ENCODE peak calls at places on chromosomes 1 and 21, in nine cellular contexts. L is AG09309, F is retina, M is NCI-H345, D is GM10248, Q is fibroblast of the aortic adventitia, P is H7, O is PC-3, K is pons. V is an unnamed sample.

GRCh38 chr1:61191140-61191720 is 108.9 kb downstream of the NFIA start:
- DNase-seq in D (no peak), P (no peak), L (no peak), K (no peak), O (no peak), F (no peak), Q (no peak), M (no peak), V (no peak)

GRCh38 chr1:174815036-174815435 is 184.7 kb upstream of the CACYBP start:
- DNase-seq in D (no peak), F (no peak), P (no peak), L (no peak), M (no peak), K (peak; percentile 17), O (peak; percentile 84), Q (peak; percentile 34), V (no peak)

GRCh38 chr1:37630426-37631038 is 4.2 kb downstream of the RSPO1 start:
- DNase-seq in F (no peak), K (no peak), O (no peak), L (no peak), Q (no peak), P (peak; percentile 81), D (no peak), M (no peak), V (no peak)

GRCh38 chr1:66177483-66177882 is 356.5 kb upstream of the SGIP1 start:
- DNase-seq in K (no peak), P (no peak), M (no peak), Q (no peak), O (no peak), L (no peak), F (no peak), D (no peak), V (no peak)

GRCh38 chr21:39036581-39036980 is 146.7 kb downstream of the PSMG1 start:
- DNase-seq in F (no peak), K (no peak), O (no peak), D (no peak), Q (no peak), L (no peak), M (no peak), P (no peak), V (no peak)

GRCh38 chr1:218344814-218345672 is at the start of gene TGFB2:
- DNase-seq in D (peak; percentile 26), K (peak; percentile 77), O (peak; percentile 98), M (peak; percentile 71), Q (peak; percentile 92), P (peak; percentile 60), F (peak; percentile 90), L (no peak), V (no peak)

GRCh38 chr1:232880354-232880753 is 70.1 kb upstream of the NTPCR start:
- DNase-seq in L (no peak), P (peak; percentile 73), M (no peak), Q (peak; percentile 13), K (peak; percentile 45), F (no peak), D (no peak), O (peak; percentile 60), V (no peak)

GRCh38 chr1:22142315-22143064 is 407 bp downstream of the WNT4 start:
- DNase-seq in F (no peak), O (peak; percentile 30), K (no peak), Q (peak; percentile 13), D (peak; percentile 48), L (no peak), P (peak; percentile 89), M (peak; percentile 28), V (no peak)

GRCh38 chr1:37094302-37094701 is 60.0 kb upstream of the GRIK3 start:
- DNase-seq in L (no peak), O (no peak), M (peak; percentile 96), D (peak; percentile 22), Q (no peak), K (no peak), F (no peak), P (no peak), V (no peak)

GRCh38 chr1:100760511-100760910 is 41.0 kb downstream of the VCAM1 start:
- DNase-seq in P (no peak), F (no peak), L (no peak), K (no peak), D (no peak), Q (no peak), M (no peak), O (no peak), V (no peak)

GRCh38 chr1:230868736-230869385 is 540 bp upstream of the C1orf198 start:
- DNase-seq in D (peak; percentile 46), F (peak; percentile 85), L (no peak), M (peak; percentile 54), Q (peak; percentile 46), P (no peak), O (peak; percentile 65), K (no peak), V (peak; percentile 3)

GRCh38 chr1:76433528-76433927 is 359.0 kb downstream of the ST6GALNAC3 start:
- DNase-seq in K (no peak), L (peak; percentile 7), P (no peak), Q (peak; percentile 2), M (no peak), D (no peak), F (peak; percentile 25), O (no peak), V (no peak)

GRCh38 chr1:118395430-118396001 is 210.5 kb upstream of the SPAG17 start:
- DNase-seq in P (no peak), D (no peak), O (no peak), K (no peak), F (no peak), L (no peak), M (no peak), Q (no peak), V (no peak)

GRCh38 chr1:23561076-23561812 is 1.9 kb upstream of the ID3 start:
- DNase-seq in O (no peak), L (no peak), Q (no peak), K (no peak), F (no peak), D (no peak), P (no peak), M (no peak), V (no peak)

GRCh38 chr1:65214340-65215027 is 66.5 kb downstream of the AK4 start:
- DNase-seq in F (no peak), Q (no peak), K (no peak), D (no peak), O (no peak), M (no peak), L (no peak), P (no peak), V (no peak)

GRCh38 chr1:75736016-75736415 is 11.5 kb downstream of the ACADM start:
- DNase-seq in Q (no peak), F (no peak), D (no peak), O (peak; percentile 13), K (no peak), P (no peak), M (no peak), L (no peak), V (no peak)

GRCh38 chr1:16013220-16013907 is 4.5 kb downstream of the HSPB7 start:
- DNase-seq in P (peak; percentile 97), L (no peak), D (peak; percentile 69), K (no peak), M (no peak), Q (peak; percentile 70), O (peak; percentile 36), F (no peak), V (no peak)

GRCh38 chr1:186682721-186683120 is 2.5 kb upstream of the PTGS2 start:
- DNase-seq in M (no peak), O (peak; percentile 30), L (no peak), F (no peak), K (peak; percentile 12), Q (peak; percentile 86), P (no peak), D (no peak), V (no peak)

GRCh38 chr1:224076407-224076806 is 37.5 kb upstream of the FBXO28 start:
- DNase-seq in P (no peak), F (no peak), K (no peak), D (no peak), O (no peak), M (no peak), L (no peak), Q (no peak), V (no peak)

GRCh38 chr1:229993894-229994293 is 73.1 kb upstream of the GALNT2 start:
- DNase-seq in D (no peak), M (no peak), L (no peak), Q (no peak), K (no peak), P (no peak), F (no peak), O (no peak), V (no peak)

GRCh38 chr1:88490676-88491075 is 193.4 kb upstream of the PKN2 start:
- DNase-seq in L (no peak), Q (no peak), P (no peak), F (no peak), K (no peak), O (no peak), M (no peak), D (no peak), V (no peak)

GRCh38 chr1:3651939-3652537 is at the start of gene TP73:
- DNase-seq in O (peak; percentile 23), K (no peak), F (peak; percentile 63), M (peak; percentile 63), P (peak; percentile 90), D (peak; percentile 77), Q (no peak), L (no peak), V (no peak)

GRCh38 chr1:5444365-5444890 is 547.8 kb downstream of the NPHP4 start:
- DNase-seq in M (peak; percentile 21), Q (no peak), P (no peak), L (no peak), D (no peak), O (no peak), K (no peak), F (no peak), V (no peak)

GRCh38 chr1:3378411-3379208 is 75.9 kb upstream of the ARHGEF16 start:
- DNase-seq in L (no peak), Q (no peak), O (no peak), P (no peak), F (no peak), M (no peak), D (no peak), K (no peak), V (no peak)

GRCh38 chr21:42125571-42126544 is 54.7 kb downstream of the UMODL1 start:
- DNase-seq in K (no peak), Q (peak; percentile 33), L (no peak), P (peak; percentile 82), F (peak; percentile 39), M (peak; percentile 69), D (no peak), O (peak; percentile 64), V (no peak)

GRCh38 chr1:54937469-54937868 is 43.0 kb upstream of the TMEM61 start:
- DNase-seq in Q (no peak), P (no peak), L (no peak), D (no peak), F (no peak), M (no peak), K (no peak), O (peak; percentile 48), V (no peak)

GRCh38 chr1:85109475-85109874 is 61.2 kb upstream of the MCOLN3 start:
- DNase-seq in F (peak; percentile 43), O (peak; percentile 79), D (peak; percentile 64), L (peak; percentile 46), M (peak; percentile 73), P (peak; percentile 79), Q (peak; percentile 72), K (peak; percentile 43), V (no peak)

GRCh38 chr1:116122955-116123757 is 12.0 kb downstream of the MAB21L3 start:
- DNase-seq in K (no peak), M (no peak), P (no peak), Q (peak; percentile 96), F (no peak), D (no peak), L (peak; percentile 83), O (peak; percentile 92), V (no peak)

GRCh38 chr1:42990757-42991346 is 32.2 kb upstream of the SLC2A1 start:
- DNase-seq in D (no peak), L (no peak), O (no peak), M (no peak), Q (no peak), P (no peak), K (no peak), F (no peak), V (no peak)

GRCh38 chr1:33864460-33865389 is 846 bp downstream of the HMGB4 start:
- DNase-seq in K (no peak), Q (no peak), O (no peak), M (no peak), P (no peak), F (no peak), D (no peak), L (no peak), V (no peak)

GRCh38 chr1:176033879-176034278 is 173.2 kb downstream of the COP1 start:
- DNase-seq in L (no peak), D (no peak), P (no peak), M (no peak), Q (peak; percentile 35), O (peak; percentile 55), F (no peak), K (no peak), V (no peak)

V was measured in T-cell.